ENCODE peak calls at places on chromosomes 3 and 15, in four cellular contexts. Y is H9, N is ovary, C is pancreas. T is an unnamed sample.

GRCh38 chr3:134650431-134651346 is at the start of gene KY:
- DNase-seq in Y (peak; percentile 73), N (peak; percentile 51), C (peak; percentile 80), T (peak; percentile 52)

GRCh38 chr3:192831111-192831644 is 86.5 kb downstream of the MB21D2 start:
- DNase-seq in Y (no peak), N (no peak), C (no peak), T (no peak)

GRCh38 chr3:31250116-31250813 is 282.5 kb upstream of the STT3B start:
- DNase-seq in Y (no peak), N (no peak), C (no peak), T (no peak)

GRCh38 chr3:23763040-23763477 is 42.7 kb upstream of the UBE2E1 start:
- DNase-seq in Y (no peak), N (peak; percentile 56), C (no peak), T (no peak)

GRCh38 chr15:57732526-57733331 is 26.2 kb downstream of the POLR2M start:
- DNase-seq in Y (peak; percentile 60), N (peak; percentile 21), C (peak; percentile 71), T (peak; percentile 73)

GRCh38 chr3:49422379-49423248 is at the start of gene AMT:
- DNase-seq in Y (peak; percentile 96), N (peak; percentile 41), C (peak; percentile 83), T (peak; percentile 59)

GRCh38 chr3:13030649-13031048 is 42.6 kb downstream of the IQSEC1 start:
- DNase-seq in Y (no peak), N (no peak), C (no peak), T (no peak)

GRCh38 chr3:14913926-14914776 is 33.2 kb upstream of the NR2C2 start:
- DNase-seq in Y (peak; percentile 47), N (no peak), C (no peak), T (no peak)

GRCh38 chr15:99704444-99704838 is 28.8 kb downstream of the LYSMD4 start:
- DNase-seq in Y (no peak), N (no peak), C (no peak), T (peak; percentile 48)

GRCh38 chr15:92277776-92278175 is 115.9 kb upstream of the ST8SIA2 start:
- DNase-seq in Y (peak; percentile 34), N (no peak), C (no peak), T (peak; percentile 28)
- TF ChIP-seq CTCF in Y (peak; percentile 57), N (no peak), C (no peak), T (peak; percentile 52)

GRCh38 chr15:26073430-26074333 is 210.6 kb upstream of the ATP10A start:
- DNase-seq in Y (no peak), N (no peak), C (no peak), T (no peak)
- TF ChIP-seq CTCF in Y (peak; percentile 37), N (no peak), C (no peak), T (no peak)

GRCh38 chr15:64535460-64536243 is 75.3 kb downstream of the ZNF609 start:
- DNase-seq in Y (no peak), N (no peak), C (no peak), T (no peak)

GRCh38 chr15:64530472-64530871 is 70.1 kb downstream of the ZNF609 start:
- DNase-seq in Y (no peak), N (no peak), C (no peak), T (no peak)

GRCh38 chr15:64528871-64529270 is 68.5 kb downstream of the ZNF609 start:
- DNase-seq in Y (no peak), N (no peak), C (no peak), T (no peak)

GRCh38 chr15:64532921-64533320 is 72.5 kb downstream of the ZNF609 start:
- DNase-seq in Y (no peak), N (no peak), C (no peak), T (no peak)

GRCh38 chr15:64532515-64532914 is 72.1 kb downstream of the ZNF609 start:
- DNase-seq in Y (no peak), N (no peak), C (no peak), T (no peak)
- TF ChIP-seq CTCF in Y (no peak), N (no peak), C (no peak), T (no peak)

GRCh38 chr15:54519577-54519976 is 541.3 kb downstream of the UNC13C start:
- DNase-seq in Y (no peak), N (no peak), C (no peak), T (no peak)
- TF ChIP-seq CTCF in Y (no peak), N (no peak), C (no peak), T (no peak)

GRCh38 chr3:162780313-162780712 is 1283.7 kb downstream of the OTOL1 start:
- DNase-seq in Y (no peak), N (no peak), C (no peak), T (no peak)
- TF ChIP-seq CTCF in Y (no peak), N (no peak), C (no peak), T (no peak)

DNA sequence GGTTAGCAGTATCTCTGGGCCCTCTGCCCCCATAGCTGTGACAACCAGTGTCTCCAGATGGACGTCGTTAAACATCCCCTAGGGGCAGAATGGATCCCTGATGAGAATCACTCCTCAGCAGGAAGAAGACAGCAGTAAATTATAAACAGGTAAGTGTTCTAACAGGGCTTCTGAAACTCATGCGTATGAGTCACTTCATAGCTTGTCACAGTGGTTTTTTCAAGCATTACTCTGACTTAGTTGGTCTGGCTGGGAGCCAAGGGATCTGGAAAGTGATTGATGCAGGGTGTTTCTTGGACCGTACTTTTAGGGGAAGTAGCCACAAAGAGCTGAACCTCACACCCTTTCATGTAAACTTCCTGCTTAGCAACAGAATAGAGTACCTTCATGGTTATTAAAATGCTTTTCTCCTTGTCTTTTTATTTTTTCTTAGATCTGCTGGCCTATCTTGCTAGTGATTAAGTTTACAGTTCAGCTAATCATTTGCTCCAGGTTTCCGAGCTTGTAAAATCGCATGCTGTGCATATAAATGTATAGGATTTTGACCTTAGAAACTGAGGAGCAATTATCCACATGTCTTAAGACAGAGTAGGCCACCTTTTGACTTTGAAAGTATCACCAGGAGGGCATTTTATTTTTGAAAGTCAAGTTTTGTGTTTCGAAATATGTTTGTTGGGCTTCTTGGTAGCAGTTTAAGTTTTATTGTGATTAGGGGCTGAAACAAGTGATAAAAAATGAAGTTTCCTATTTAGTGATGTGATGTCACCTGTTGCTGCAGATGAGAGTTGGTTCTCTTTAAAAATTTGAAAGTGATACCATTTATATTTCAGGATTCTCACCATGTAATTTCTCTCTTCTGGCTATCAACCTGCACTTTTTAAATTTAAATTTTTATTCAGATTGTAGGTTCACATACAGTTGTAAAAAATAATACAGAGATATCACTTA is 333.9 kb downstream of the PTPRG start:
- DNase-seq in Y (peak; percentile 53), N (peak; percentile 25), C (no peak), T (no peak)
- TF ChIP-seq CTCF in Y (peak; percentile 30), N (no peak), C (no peak), T (no peak)

GRCh38 chr3:36595531-36595930 is 168.8 kb downstream of the DCLK3 start:
- DNase-seq in Y (no peak), N (no peak), C (no peak), T (no peak)

GRCh38 chr3:36596411-36596810 is 167.9 kb downstream of the DCLK3 start:
- DNase-seq in Y (no peak), N (no peak), C (no peak), T (no peak)

GRCh38 chr3:36597422-36597821 is 166.9 kb downstream of the DCLK3 start:
- DNase-seq in Y (no peak), N (no peak), C (no peak), T (no peak)

GRCh38 chr3:36591959-36592358 is 172.4 kb downstream of the DCLK3 start:
- DNase-seq in Y (no peak), N (no peak), C (no peak), T (no peak)
- TF ChIP-seq CTCF in Y (no peak), N (no peak), C (no peak), T (no peak)

GRCh38 chr15:84982301-84982920 is 755 bp downstream of the PDE8A start:
- DNase-seq in Y (peak; percentile 48), N (peak; percentile 22), C (peak; percentile 78), T (peak; percentile 41)

GRCh38 chr15:84981711-84982300 is at the start of gene PDE8A:
- DNase-seq in Y (peak; percentile 40), N (peak; percentile 15), C (no peak), T (peak; percentile 53)

GRCh38 chr15:84980196-84981053 is 1.2 kb upstream of the PDE8A start:
- DNase-seq in Y (peak; percentile 92), N (peak; percentile 81), C (peak; percentile 90), T (peak; percentile 79)

GRCh38 chr15:84979651-84980050 is 2.0 kb upstream of the PDE8A start:
- DNase-seq in Y (peak; percentile 64), N (peak; percentile 49), C (peak; percentile 66), T (peak; percentile 15)

DNA sequence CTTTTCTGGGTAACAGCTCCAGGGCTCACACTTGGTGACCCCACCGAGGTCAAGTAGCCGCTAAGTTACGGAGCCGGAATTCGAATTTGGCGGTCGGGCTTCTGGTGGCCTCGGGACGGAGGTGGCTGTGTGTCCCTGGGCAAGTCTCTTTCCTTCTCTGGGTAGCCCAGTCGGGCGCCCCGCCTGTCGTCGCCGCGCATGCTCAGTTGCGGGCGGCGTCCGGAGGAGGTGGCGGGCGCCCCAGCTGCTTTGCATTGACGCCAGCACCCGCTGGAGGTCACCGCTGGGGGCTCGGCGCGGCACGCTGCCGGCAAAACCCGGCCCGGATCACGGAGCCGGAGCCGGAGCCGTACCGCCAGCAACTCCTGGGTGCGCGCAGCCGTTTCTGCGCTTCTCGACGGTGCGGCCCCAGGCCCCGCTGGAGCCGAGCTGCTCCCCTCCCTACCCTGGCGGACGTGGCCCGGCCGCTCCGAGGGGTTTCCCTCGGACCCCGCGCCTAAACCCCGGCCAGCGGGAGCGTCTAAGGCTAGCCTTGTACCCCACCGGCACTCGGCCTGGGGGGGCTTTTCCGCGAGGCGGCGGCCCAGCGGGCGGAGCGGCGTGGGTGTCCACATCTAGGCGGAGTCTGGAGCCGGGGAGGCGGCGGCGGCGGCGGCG is 474 bp upstream of the PDE8A start:
- DNase-seq in Y (peak; percentile 96), N (peak; percentile 92), C (peak; percentile 99), T (peak; percentile 98)
- TF ChIP-seq CTCF in Y (peak; percentile 27), N (peak; percentile 18), C (no peak), T (no peak)

GRCh38 chr15:88610756-88611231 is 10.3 kb upstream of the AEN start:
- DNase-seq in Y (peak; percentile 64), N (no peak), C (no peak), T (peak; percentile 36)
- TF ChIP-seq CTCF in Y (peak; percentile 54), N (no peak), C (no peak), T (peak; percentile 31)

DNA sequence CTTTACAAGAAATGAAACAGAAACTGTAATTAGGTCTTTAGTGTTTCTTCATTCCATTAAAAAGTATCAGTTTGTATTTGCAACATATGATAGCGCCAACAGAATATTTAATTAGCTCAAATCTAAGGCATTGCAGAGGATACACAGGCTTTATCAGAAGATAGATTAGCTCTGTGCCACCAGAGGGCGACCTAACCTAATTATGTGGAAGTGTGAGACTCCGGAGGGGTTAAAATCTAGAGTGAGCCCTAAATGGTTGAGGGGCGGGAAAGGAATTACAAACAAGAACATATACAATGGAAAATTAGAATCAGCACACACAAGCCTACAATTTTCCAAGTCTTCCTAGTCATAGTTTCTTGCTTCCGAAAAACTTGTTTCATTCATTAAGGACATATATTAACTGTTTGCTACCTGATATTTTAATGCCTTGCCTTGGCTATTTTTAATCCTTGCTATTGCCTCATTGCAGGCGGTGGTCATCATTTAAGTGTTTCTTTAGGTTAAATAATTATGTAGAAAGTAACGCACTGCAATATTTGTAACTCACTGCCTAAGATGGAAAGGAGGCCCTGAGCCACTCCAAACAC is 18.0 kb upstream of the RYR3 start:
- DNase-seq in Y (peak; percentile 59), N (peak; percentile 34), C (peak; percentile 63), T (peak; percentile 72)
- TF ChIP-seq CTCF in Y (peak; percentile 89), N (no peak), C (peak; percentile 54), T (peak; percentile 59)